ENCODE peak calls at places on chromosomes 1 and 21, in five cellular contexts. K is AG04450, P is lung, B is A549, G is IMR-90. S is an unnamed sample.
A peak's percentile ranks its signal among the peaks of the same experiment; 100 is the strongest.

GRCh38 chr1:19313636-19313959 is 1.5 kb downstream of the SLC66A1 start:
- DNase-seq in K (no peak), G (no peak), B (no peak), P (no peak), S (no peak)

GRCh38 chr1:219086956-219087469 is 86.7 kb upstream of the LYPLAL1 start:
- DNase-seq in B (no peak), G (no peak), K (no peak), P (no peak), S (no peak)

GRCh38 chr1:9615316-9616063 is 26.8 kb downstream of the TMEM201 start:
- DNase-seq in K (peak; percentile 13), G (peak; percentile 43), P (peak; percentile 48), B (peak; percentile 65), S (no peak)

GRCh38 chr21:15815285-15815684 is 85.5 kb downstream of the USP25 start:
- DNase-seq in P (no peak), B (no peak), K (no peak), G (no peak), S (no peak)

GRCh38 chr1:147892731-147893214 is 9.8 kb upstream of the GJA8 start:
- DNase-seq in B (peak; percentile 57), K (peak; percentile 24), P (no peak), G (peak; percentile 64), S (peak; percentile 16)

GRCh38 chr1:93638307-93638847 is 43.3 kb downstream of the BCAR3 start:
- DNase-seq in P (no peak), G (no peak), B (no peak), K (no peak), S (no peak)

GRCh38 chr1:231193710-231194340 is 32.0 kb downstream of the TRIM67 start:
- DNase-seq in P (no peak), B (peak; percentile 50), K (no peak), G (no peak), S (no peak)

GRCh38 chr1:64915381-64916274 is 50.7 kb downstream of the JAK1 start:
- DNase-seq in B (peak; percentile 96), K (peak; percentile 58), P (no peak), G (peak; percentile 94), S (peak; percentile 93)

GRCh38 chr1:44565265-44565750 is 109.0 kb downstream of the TMEM53 start:
- DNase-seq in K (no peak), G (no peak), B (no peak), P (no peak), S (no peak)

GRCh38 chr21:25845729-25846256 is 111.0 kb downstream of the GABPA start:
- DNase-seq in G (peak; percentile 14), P (no peak), B (no peak), K (no peak), S (no peak)

GRCh38 chr1:50423670-50424000 is 392 bp upstream of the DMRTA2 start:
- DNase-seq in G (no peak), P (no peak), B (peak; percentile 47), K (no peak), S (no peak)

GRCh38 chr1:61254629-61255323 is 172.4 kb downstream of the NFIA start:
- DNase-seq in B (no peak), P (no peak), G (peak; percentile 18), K (no peak), S (no peak)

GRCh38 chr1:68327414-68327813 is 95.1 kb upstream of the WLS start:
- DNase-seq in G (peak; percentile 27), K (no peak), B (no peak), P (no peak), S (no peak)

GRCh38 chr1:12031039-12031980 is 12.0 kb downstream of the MIIP start:
- DNase-seq in K (no peak), B (peak; percentile 28), G (peak; percentile 23), P (peak; percentile 48), S (no peak)

GRCh38 chr21:17466166-17466565 is 46.7 kb upstream of the CXADR start:
- DNase-seq in B (peak; percentile 28), P (no peak), G (peak; percentile 83), K (no peak), S (no peak)

GRCh38 chr1:181324797-181325616 is 158.3 kb upstream of the CACNA1E start:
- DNase-seq in B (peak; percentile 23), K (no peak), P (no peak), G (no peak), S (no peak)

GRCh38 chr1:9150582-9151290 is 21.8 kb upstream of the GPR157 start:
- DNase-seq in G (peak; percentile 72), B (no peak), K (no peak), P (no peak), S (no peak)

GRCh38 chr1:26276432-26276838 is 3.5 kb upstream of the SH3BGRL3 start:
- DNase-seq in P (no peak), K (no peak), B (no peak), G (no peak), S (no peak)

GRCh38 chr1:92797297-92797696 is 12.4 kb upstream of the EVI5 start:
- DNase-seq in P (no peak), G (peak; percentile 74), K (no peak), B (no peak), S (no peak)

GRCh38 chr1:101105877-101106276 is 80.3 kb upstream of the DPH5 start:
- DNase-seq in K (no peak), B (no peak), P (no peak), G (peak; percentile 7), S (no peak)

GRCh38 chr1:159000627-159001026 is 9.1 kb upstream of the IFI16 start:
- DNase-seq in P (peak; percentile 78), G (peak; percentile 94), K (peak; percentile 85), B (peak; percentile 39), S (peak; percentile 65)

GRCh38 chr1:236280438-236281285 is 1.1 kb downstream of the ERO1B start:
- DNase-seq in P (no peak), G (no peak), K (no peak), B (no peak), S (no peak)

GRCh38 chr1:231778009-231778719 is 151.6 kb downstream of the DISC1 start:
- DNase-seq in K (no peak), P (peak; percentile 35), B (peak; percentile 19), G (peak; percentile 47), S (no peak)

GRCh38 chr1:13593511-13594131 is 10.0 kb downstream of the PDPN start:
- DNase-seq in B (no peak), G (peak; percentile 36), P (no peak), K (no peak), S (peak; percentile 20)

GRCh38 chr1:151790940-151791651 is 796 bp upstream of the TDRKH start:
- DNase-seq in K (no peak), P (no peak), B (peak; percentile 22), G (no peak), S (no peak)

GRCh38 chr1:25991937-25992688 is 5.8 kb downstream of the PAFAH2 start:
- DNase-seq in G (peak; percentile 68), P (no peak), B (no peak), K (peak; percentile 24), S (no peak)

GRCh38 chr1:167219194-167219593 is 1.5 kb upstream of the POU2F1 start:
- DNase-seq in G (no peak), P (no peak), B (no peak), K (no peak), S (no peak)

GRCh38 chr1:172719066-172719627 is 60.2 kb downstream of the FASLG start:
- DNase-seq in B (no peak), P (no peak), G (peak; percentile 34), K (no peak), S (no peak)

GRCh38 chr1:207883660-207884245 is 27.2 kb downstream of the CD34 start:
- DNase-seq in K (no peak), G (no peak), P (no peak), B (no peak), S (no peak)

GRCh38 chr1:41327383-41327999 is 33.7 kb upstream of the FOXO6 start:
- DNase-seq in G (no peak), B (no peak), K (no peak), P (no peak), S (no peak)

GRCh38 chr1:17233675-17234074 is 15.2 kb upstream of the PADI3 start:
- DNase-seq in G (peak; percentile 94), K (peak; percentile 77), P (peak; percentile 38), B (peak; percentile 96), S (peak; percentile 74)

GRCh38 chr1:101081496-101082282 is 56.1 kb upstream of the DPH5 start:
- DNase-seq in B (no peak), G (no peak), P (no peak), K (no peak), S (no peak)

GRCh38 chr1:214002060-214002459 is 14.3 kb downstream of the PROX1 start:
- DNase-seq in K (no peak), B (no peak), P (no peak), G (no peak), S (no peak)
- H3K4me3 ChIP-seq in K (no peak overlapping the region), B (no peak overlapping the region), P (no peak overlapping the region), G (no peak overlapping the region), S (no peak overlapping the region)

DNA sequence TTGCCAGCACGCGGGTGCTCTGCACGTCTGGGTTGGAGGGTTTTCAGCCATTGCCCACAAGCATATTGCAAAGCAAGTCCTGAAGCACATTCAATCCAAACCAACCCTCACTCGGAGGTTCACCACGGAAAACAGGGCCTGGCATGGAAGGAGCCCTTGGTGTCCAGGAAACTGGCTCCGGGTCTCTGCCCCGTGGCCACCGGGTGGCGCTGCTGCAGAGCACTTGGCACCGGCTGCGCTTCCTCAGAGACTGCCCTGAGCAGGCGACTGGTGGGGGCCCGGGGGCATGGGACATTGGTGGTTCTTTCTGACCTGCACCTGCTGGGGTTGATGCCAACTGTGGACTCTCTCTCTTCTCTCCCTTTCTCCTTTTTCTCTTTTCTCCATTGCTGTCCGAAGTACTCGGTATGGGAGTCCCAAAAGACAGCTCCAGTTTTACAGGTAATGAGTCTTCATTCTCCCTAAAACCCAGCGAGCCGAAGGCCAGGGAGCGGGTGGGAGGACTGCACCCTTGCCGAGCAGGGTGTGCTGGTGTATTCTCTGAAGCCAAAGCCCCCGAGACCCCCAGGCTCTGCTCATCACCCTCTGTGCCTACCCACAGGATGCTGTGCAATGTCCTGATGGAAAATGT is 4.1 kb upstream of the KCNAB2 start:
- DNase-seq in P (no peak), B (peak; percentile 19), K (no peak), G (no peak), S (no peak)
- TF ChIP-seq CTCF in P (no peak), B (peak; percentile 30), K (peak; percentile 46), G (peak; percentile 54), S (peak; percentile 72)

GRCh38 chr1:109040627-109041613 is 982 bp downstream of the WDR47 start:
- DNase-seq in B (no peak), K (no peak), P (no peak), G (no peak), S (no peak)
- H3K4me3 ChIP-seq in B (peak overlapping the region; percentile 66), K (peak overlapping the region; percentile 90), P (peak overlapping the region; percentile 96), G (peak overlapping the region; percentile 99), S (peak overlapping the region; percentile 99)

DNA sequence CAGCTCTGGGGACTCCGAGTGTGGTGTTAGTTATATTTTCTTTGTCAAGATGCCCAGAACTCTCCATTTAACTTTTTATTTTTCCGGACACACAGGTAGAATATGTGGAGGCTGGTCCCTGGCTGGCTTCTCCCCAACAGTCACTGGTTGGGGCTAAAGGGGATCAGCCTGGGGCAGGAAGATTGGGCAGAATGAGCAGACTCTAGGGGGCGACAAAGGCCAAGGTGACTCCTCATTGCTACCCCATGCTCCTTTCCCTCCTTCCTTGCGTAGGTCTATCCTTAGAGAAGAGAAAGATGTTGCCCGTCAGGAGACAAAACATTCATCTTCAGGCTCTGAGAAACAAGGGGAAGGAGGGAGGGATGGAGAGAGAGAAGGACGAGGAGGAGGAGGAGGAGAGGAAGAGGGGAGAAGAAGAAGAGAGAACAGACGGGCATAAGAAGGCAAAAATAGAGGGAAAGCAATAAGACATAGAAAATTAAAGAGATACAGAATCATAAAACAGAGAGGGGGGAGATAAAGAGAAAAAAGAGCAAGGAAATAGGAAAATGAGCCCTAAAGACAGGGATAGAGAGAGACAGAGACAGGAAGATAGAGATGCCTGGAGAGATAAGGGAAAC is 89.9 kb downstream of the FOXD2 start:
- DNase-seq in B (no peak), P (peak; percentile 52), G (no peak), K (no peak), S (no peak)
- TF ChIP-seq CTCF in B (peak; percentile 26), P (peak; percentile 5), G (peak; percentile 33), K (no peak), S (peak; percentile 73)

S was measured in epithelial cell of proximal tubule.